ENCODE peak calls at places on chromosome 3, in five cellular contexts. P, G, R, Q and T are unnamed samples.

GRCh38 chr3:55692958-55693558 is 206.0 kb upstream of the WNT5A start:
- DNase-seq in Q (no peak), P (no peak), G (no peak), R (peak; percentile 29), T (no peak)

GRCh38 chr3:120795017-120795648 is 52.6 kb downstream of the GTF2E1 start:
- DNase-seq in P (peak; percentile 75), R (peak; percentile 51), Q (peak; percentile 69), G (peak; percentile 22), T (no peak)

GRCh38 chr3:94226058-94226457 is 163.2 kb downstream of the NSUN3 start:
- DNase-seq in P (no peak), G (no peak), Q (no peak), R (no peak), T (no peak)

GRCh38 chr3:83934208-83935150 is 1024.3 kb upstream of the CADM2 start:
- DNase-seq in P (no peak), R (no peak), Q (no peak), G (no peak), T (no peak)

GRCh38 chr3:109257269-109257668 is 59.0 kb downstream of the DPPA2 start:
- DNase-seq in P (no peak), Q (no peak), R (no peak), G (no peak), T (no peak)

GRCh38 chr3:86547697-86548096 is 443.3 kb downstream of the VGLL3 start:
- DNase-seq in R (no peak), P (no peak), Q (no peak), G (no peak), T (no peak)

GRCh38 chr3:68049781-68050180 is 395.4 kb upstream of the SUCLG2 start:
- DNase-seq in P (no peak), G (no peak), R (no peak), Q (no peak), T (no peak)

GRCh38 chr3:87076951-87077350 is 86.0 kb upstream of the VGLL3 start:
- DNase-seq in R (no peak), Q (no peak), G (no peak), P (no peak), T (no peak)

GRCh38 chr3:186380622-186381380 is 18.8 kb upstream of the DGKG start:
- DNase-seq in P (no peak), G (no peak), Q (no peak), R (no peak), T (no peak)

GRCh38 chr3:118332699-118333098 is 701.9 kb downstream of the IGSF11 start:
- DNase-seq in Q (no peak), G (no peak), R (no peak), P (no peak), T (no peak)

GRCh38 chr3:169289303-169289702 is 374.2 kb downstream of the MECOM start:
- DNase-seq in R (no peak), P (no peak), G (no peak), Q (no peak), T (no peak)

GRCh38 chr3:197465996-197466549 is 89.7 kb downstream of the BDH1 start:
- DNase-seq in R (no peak), G (no peak), Q (no peak), P (no peak), T (no peak)